ENCODE peak calls at places on chromosomes 12 and 14, in six cellular contexts. K is activated CD8-positive, alpha-beta memory T cell treated with anti-CD3 and anti-CD28 coated beads for 24 hours; Q is activated T-cell treated with anti-CD3 and anti-CD28 coated beads, Interleukin-2, amount 50 U/mL, for 24 hours; V is stimulated activated CD8-positive, alpha-beta memory T cell treated with anti-CD3 and anti-CD28 coated beads, Interleukin-2, amount 100 ng/mL, for 1 hour; C is T-helper 2 cell; T is cardiac fibroblast. R is an unnamed sample.

GRCh38 chr12:57850924-57851323 is 4.4 kb upstream of the CTDSP2 start:
- DNase-seq in K (no peak), Q (no peak), V (no peak), C (peak), T (no peak), R (no peak)

GRCh38 chr14:59483360-59483759 is 848 bp downstream of the L3HYPDH start:
- DNase-seq in K (no peak), Q (no peak), V (no peak), C (no peak), T (peak), R (no peak)

GRCh38 chr12:87995581-87996178 is 33.5 kb downstream of the C12orf50 start:
- DNase-seq in K (peak), Q (peak), V (no peak), C (peak), T (peak), R (peak)

GRCh38 chr12:54215990-54216579 is 27.3 kb upstream of the SMUG1 start:
- DNase-seq in K (peak), Q (peak), V (no peak), C (peak), T (no peak), R (no peak)

GRCh38 chr12:92608418-92609091 is 94.2 kb upstream of the PLEKHG7 start:
- DNase-seq in K (no peak), Q (no peak), V (no peak), C (no peak), T (peak), R (peak)

GRCh38 chr14:70317969-70318634 is 41.4 kb downstream of the COX16 start:
- DNase-seq in K (no peak), Q (no peak), V (no peak), C (no peak), T (peak), R (peak)

GRCh38 chr12:47838286-47838931 is 18.7 kb upstream of the HDAC7 start:
- DNase-seq in K (no peak), Q (peak), V (no peak), C (peak), T (peak), R (no peak)

GRCh38 chr14:105294142-105294597 is 6.6 kb downstream of the BRF1 start:
- DNase-seq in K (peak), Q (peak), V (peak), C (peak), T (peak), R (no peak)

GRCh38 chr14:60061371-60061770 is 30.4 kb upstream of the PCNX4 start:
- DNase-seq in K (no peak), Q (no peak), V (no peak), C (no peak), T (peak), R (no peak)

GRCh38 chr14:59969319-59969718 is 49.4 kb downstream of the LRRC9 start:
- DNase-seq in K (no peak), Q (no peak), V (no peak), C (no peak), T (peak), R (no peak)

GRCh38 chr12:58367041-58367440 is 425.7 kb downstream of the ATP23 start:
- DNase-seq in K (no peak), Q (no peak), V (no peak), C (no peak), T (no peak), R (no peak)

GRCh38 chr14:61677469-61677868 is 17.8 kb upstream of the HIF1A start:
- DNase-seq in K (no peak), Q (no peak), V (no peak), C (no peak), T (no peak), R (no peak)

GRCh38 chr12:10221846-10222245 is 9.2 kb downstream of the GABARAPL1 start:
- DNase-seq in K (no peak), Q (no peak), V (no peak), C (no peak), T (no peak), R (no peak)

GRCh38 chr14:71733210-71733883 is 198.9 kb upstream of the RGS6 start:
- DNase-seq in K (no peak), Q (no peak), V (no peak), C (no peak), T (peak), R (no peak)

GRCh38 chr12:66903782-66904396 is 225.0 kb upstream of the GRIP1 start:
- DNase-seq in K (no peak), Q (no peak), V (no peak), C (no peak), T (no peak), R (no peak)

GRCh38 chr12:64819816-64820402 is 4.5 kb upstream of the TBC1D30 start:
- DNase-seq in K (no peak), Q (no peak), V (no peak), C (no peak), T (no peak), R (no peak)

GRCh38 chr14:100772607-100773165 is 46.0 kb downstream of the DLK1 start:
- DNase-seq in K (no peak), Q (peak), V (no peak), C (no peak), T (no peak), R (no peak)